ENCODE peak calls at places on chromosomes 16 and 17, in five cellular contexts. I is A549, J is HepG2, Q is K562, A is H1. M is an unnamed sample.

GRCh38 chr16:2856686-2857450 is 1.1 kb downstream of the PRSS22 start:
- DNase-seq in J (no peak), A (no peak), Q (no peak), I (no peak), M (no peak)

GRCh38 chr17:16007439-16007838 is 7.8 kb downstream of the TTC19 start:
- DNase-seq in I (no peak), Q (no peak), J (no peak), A (no peak), M (no peak)

GRCh38 chr17:77382356-77382911 is 241.7 kb downstream of the SEC14L1 start:
- DNase-seq in Q (no peak), I (no peak), A (no peak), J (peak; percentile 45), M (no peak)

GRCh38 chr16:30777591-30778297 is 9.3 kb downstream of the ZNF629 start:
- DNase-seq in J (no peak), I (no peak), A (no peak), Q (no peak), M (no peak)

GRCh38 chr17:2366747-2367494 is 29.6 kb downstream of the SGSM2 start:
- DNase-seq in A (no peak), Q (peak; percentile 27), I (peak; percentile 44), J (no peak), M (no peak)

GRCh38 chr16:20898938-20899502 is 1.1 kb downstream of the DCUN1D3 start:
- DNase-seq in J (peak; percentile 56), A (no peak), I (no peak), Q (no peak), M (peak; percentile 86)

GRCh38 chr16:49012961-49013726 is 268.5 kb downstream of the CBLN1 start:
- DNase-seq in A (no peak), Q (no peak), J (no peak), I (no peak), M (no peak)

GRCh38 chr17:19414396-19415280 is 3.6 kb downstream of the RNF112 start:
- DNase-seq in Q (no peak), A (no peak), J (no peak), I (no peak), M (no peak)

GRCh38 chr17:69819316-69820087 is 255.5 kb upstream of the KCNJ16 start:
- DNase-seq in J (no peak), I (no peak), A (no peak), Q (no peak), M (peak; percentile 67)

GRCh38 chr17:2691965-2692780 is 19.4 kb downstream of the CLUH start:
- DNase-seq in I (no peak), A (no peak), Q (no peak), J (no peak), M (no peak)

GRCh38 chr16:51834131-51834530 is 683.1 kb upstream of the SALL1 start:
- DNase-seq in J (no peak), A (no peak), Q (no peak), I (no peak), M (peak; percentile 47)

GRCh38 chr17:75704963-75705875 is 16.0 kb upstream of the ITGB4 start:
- DNase-seq in Q (no peak), A (no peak), J (no peak), I (no peak), M (no peak)

GRCh38 chr16:55668337-55669281 is 12.8 kb downstream of the SLC6A2 start:
- DNase-seq in Q (no peak), A (peak; percentile 5), J (peak; percentile 33), I (peak; percentile 24), M (peak; percentile 5)

GRCh38 chr16:8376430-8376829 is 213.9 kb downstream of the TMEM114 start:
- DNase-seq in I (no peak), A (no peak), Q (no peak), J (no peak), M (no peak)

GRCh38 chr17:10309003-10309974 is 63.5 kb downstream of the MYH13 start:
- DNase-seq in J (no peak), Q (no peak), I (no peak), A (no peak), M (no peak)

GRCh38 chr17:68955181-68955841 is at the start of gene ABCA8:
- DNase-seq in Q (no peak), J (no peak), A (no peak), I (peak; percentile 9), M (peak; percentile 58)

GRCh38 chr17:47945080-47945479 is 3.7 kb downstream of the PNPO start:
- DNase-seq in A (no peak), I (no peak), J (no peak), Q (no peak), M (no peak)

GRCh38 chr16:66426112-66427035 is 721 bp upstream of the BEAN1 start:
- DNase-seq in A (no peak), Q (no peak), I (no peak), J (no peak), M (no peak)

GRCh38 chr16:4266372-4266771 is 6.5 kb downstream of the TFAP4 start:
- DNase-seq in Q (peak; percentile 75), I (peak; percentile 77), A (no peak), J (peak; percentile 40), M (no peak)

GRCh38 chr16:49483251-49483650 is 109.6 kb downstream of the C16orf78 start:
- DNase-seq in I (no peak), J (no peak), A (no peak), Q (no peak), M (no peak)

GRCh38 chr17:79874329-79874981 is 35.2 kb upstream of the CBX4 start:
- DNase-seq in Q (peak; percentile 60), A (no peak), I (peak; percentile 72), J (peak; percentile 48), M (peak; percentile 24)

GRCh38 chr16:1057252-1057932 is 15.2 kb upstream of the SSTR5 start:
- DNase-seq in Q (peak; percentile 68), I (no peak), J (no peak), A (no peak), M (no peak)

GRCh38 chr16:14310519-14310991 is 239.4 kb downstream of the MRTFB start:
- DNase-seq in J (peak; percentile 51), I (peak; percentile 63), Q (peak; percentile 52), A (no peak), M (peak; percentile 50)

GRCh38 chr16:75304521-75305363 is 53.3 kb upstream of the BCAR1 start:
- DNase-seq in Q (peak; percentile 56), I (peak; percentile 43), A (no peak), J (peak; percentile 67), M (peak; percentile 89)

GRCh38 chr16:30354423-30355143 is 525 bp downstream of the CD2BP2 start:
- DNase-seq in I (no peak), J (no peak), Q (no peak), A (no peak), M (peak; percentile 16)

GRCh38 chr17:15161395-15161794 is 103.7 kb downstream of the PMP22 start:
- DNase-seq in A (no peak), I (no peak), Q (no peak), J (no peak), M (no peak)

GRCh38 chr17:78237403-78238012 is 6.1 kb downstream of the TMEM235 start:
- DNase-seq in Q (no peak), I (no peak), A (no peak), J (no peak), M (no peak)

GRCh38 chr16:47258874-47259461 is 115.2 kb upstream of the NETO2 start:
- DNase-seq in J (peak; percentile 38), Q (peak; percentile 61), I (peak; percentile 52), A (no peak), M (peak; percentile 14)

GRCh38 chr16:65959978-65960377 is 406.5 kb upstream of the CDH5 start:
- DNase-seq in J (no peak), A (no peak), I (no peak), Q (no peak), M (no peak)

GRCh38 chr17:78053777-78054468 is 74.6 kb downstream of the TMC6 start:
- DNase-seq in I (no peak), J (no peak), Q (no peak), A (no peak), M (no peak)

GRCh38 chr17:42846594-42847280 is 2.4 kb downstream of the AOC2 start:
- DNase-seq in J (peak; percentile 23), I (peak; percentile 36), Q (no peak), A (no peak), M (peak; percentile 29)

GRCh38 chr16:84479716-84480450 is 24.6 kb downstream of the MEAK7 start:
- DNase-seq in J (no peak), I (no peak), Q (no peak), A (no peak), M (no peak)
- TF ChIP-seq MAFK in J (no peak), I (no peak), Q (no peak), A (no peak), M (no peak)

GRCh38 chr17:46892192-46892703 is 30.7 kb upstream of the GOSR2 start:
- DNase-seq in J (no peak), A (no peak), Q (no peak), I (no peak), M (no peak)

GRCh38 chr17:46896991-46897390 is 26.0 kb upstream of the GOSR2 start:
- DNase-seq in I (no peak), Q (no peak), J (no peak), A (no peak), M (no peak)

GRCh38 chr17:46895171-46895570 is 27.8 kb upstream of the GOSR2 start:
- DNase-seq in Q (no peak), I (no peak), A (no peak), J (no peak), M (no peak)

GRCh38 chr17:46894024-46894423 is 28.9 kb upstream of the GOSR2 start:
- DNase-seq in I (no peak), J (peak; percentile 44), Q (no peak), A (no peak), M (no peak)

DNA sequence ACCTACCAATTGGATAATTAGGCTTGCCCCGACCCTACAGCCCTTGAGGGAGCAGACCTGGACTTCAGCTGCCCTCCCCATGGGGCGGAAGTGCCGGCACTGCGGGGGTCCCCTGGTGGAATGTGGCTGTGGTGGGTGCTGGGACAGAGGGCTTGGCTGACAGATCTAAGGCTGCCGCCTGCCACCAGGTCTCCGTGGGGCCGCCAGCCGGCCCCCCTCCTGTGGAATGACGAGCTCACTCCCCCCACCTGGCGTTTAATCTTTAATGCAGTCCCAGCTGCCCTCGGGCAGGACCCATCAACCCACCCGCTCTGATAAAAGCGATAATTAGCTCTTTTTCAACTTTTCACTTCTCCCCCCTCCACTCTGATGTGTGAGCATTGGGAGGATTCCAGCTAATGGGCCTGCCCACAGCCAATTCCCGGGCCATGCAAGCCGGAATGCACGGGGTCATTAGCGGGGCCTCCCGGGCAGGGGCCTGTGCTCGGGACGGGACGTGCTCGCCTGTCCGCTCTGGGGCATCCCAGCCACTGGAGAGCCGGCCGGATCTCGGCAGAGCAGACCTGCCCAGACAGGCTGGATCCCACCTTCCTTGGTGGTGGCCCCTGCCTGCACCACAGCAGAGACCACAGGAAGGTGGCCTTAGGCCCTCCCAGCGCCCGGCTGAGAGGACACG is 28.3 kb upstream of the GOSR2 start:
- DNase-seq in J (no peak), A (no peak), I (no peak), Q (peak; percentile 33), M (no peak)
- TF ChIP-seq MAFK in J (no peak), A (no peak), I (no peak), Q (no peak), M (no peak)

GRCh38 chr16:69707920-69708683 is 18.3 kb downstream of the NQO1 start:
- DNase-seq in Q (no peak), I (no peak), J (no peak), A (no peak), M (no peak)
- TF ChIP-seq MAFK in Q (no peak), I (no peak), J (no peak), A (no peak), M (no peak)

DNA sequence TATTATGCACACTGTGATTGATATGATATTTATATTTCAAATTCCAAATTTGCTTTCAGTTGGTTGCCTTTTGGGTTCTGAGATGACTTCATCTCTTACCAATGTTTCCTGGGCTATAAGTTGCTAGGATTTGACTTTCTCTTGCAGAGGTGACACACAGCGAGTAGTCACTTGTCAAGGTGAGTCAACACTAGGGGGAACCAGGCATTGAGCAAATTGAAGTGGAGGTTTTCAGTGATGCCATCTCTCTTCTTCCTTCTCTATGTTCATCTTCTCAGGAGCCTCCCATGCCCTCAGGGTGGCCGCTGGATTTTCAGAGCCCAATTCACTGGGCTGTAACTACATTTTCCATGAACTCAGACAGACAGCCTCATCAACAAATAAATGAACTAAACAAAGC is 6.0 kb upstream of the CPD start:
- DNase-seq in Q (no peak), J (no peak), I (peak; percentile 64), A (no peak), M (peak; percentile 80)
- TF ChIP-seq MAFK in Q (no peak), J (no peak), I (no peak), A (no peak), M (no peak)